ENCODE peak calls at places on chromosomes 4 and X, in six cellular contexts. One of them, this sample, is unnamed.

GRCh38 chr4:4415107-4415805 is 28.4 kb downstream of the NSG1 start:
- DNase-seq in endodermal cell: no peak
- DNase-seq in AG10803: no peak
- DNase-seq in AG04450: no peak
- DNase-seq in fibroblast of mammary gland: no peak
- DNase-seq in astrocyte of the spinal cord: no peak
- DNase-seq in this sample: no peak

GRCh38 chr4:189367832-189368231 is 572.8 kb upstream of the FRG1 start:
- DNase-seq in astrocyte of the spinal cord: no peak
- DNase-seq in AG04450: no peak
- DNase-seq in endodermal cell: no peak
- DNase-seq in fibroblast of mammary gland: no peak
- DNase-seq in AG10803: no peak
- DNase-seq in this sample: no peak

GRCh38 chr4:5588046-5588445 is 120.3 kb downstream of the EVC2 start:
- DNase-seq in endodermal cell: no peak
- DNase-seq in AG04450: no peak
- DNase-seq in astrocyte of the spinal cord: no peak
- DNase-seq in AG10803: no peak
- DNase-seq in fibroblast of mammary gland: no peak
- DNase-seq in this sample: no peak

GRCh38 chrX:110284159-110284558 is 33.7 kb downstream of the AMMECR1 start:
- DNase-seq in endodermal cell: no peak
- DNase-seq in astrocyte of the spinal cord: peak
- DNase-seq in AG04450: peak
- DNase-seq in fibroblast of mammary gland: peak
- DNase-seq in AG10803: peak
- DNase-seq in this sample: peak

GRCh38 chrX:131287556-131288179 is 1.4 kb downstream of the IGSF1 start:
- DNase-seq in astrocyte of the spinal cord: no peak
- DNase-seq in AG04450: no peak
- DNase-seq in fibroblast of mammary gland: no peak
- DNase-seq in AG10803: no peak
- DNase-seq in endodermal cell: no peak
- DNase-seq in this sample: no peak

GRCh38 chr4:8607603-8608481 is 15.3 kb downstream of the CPZ start:
- DNase-seq in astrocyte of the spinal cord: no peak
- DNase-seq in AG04450: no peak
- DNase-seq in endodermal cell: peak
- DNase-seq in AG10803: no peak
- DNase-seq in fibroblast of mammary gland: no peak
- DNase-seq in this sample: no peak

GRCh38 chr4:83890231-83890630 is 354.3 kb downstream of the GPAT3 start:
- DNase-seq in fibroblast of mammary gland: peak
- DNase-seq in astrocyte of the spinal cord: peak
- DNase-seq in endodermal cell: no peak
- DNase-seq in AG10803: peak
- DNase-seq in AG04450: no peak
- DNase-seq in this sample: peak

GRCh38 chrX:148609766-148610698 is 109.6 kb downstream of the AFF2 start:
- DNase-seq in AG04450: no peak
- DNase-seq in astrocyte of the spinal cord: no peak
- DNase-seq in AG10803: no peak
- DNase-seq in endodermal cell: peak
- DNase-seq in fibroblast of mammary gland: no peak
- DNase-seq in this sample: peak

GRCh38 chrX:105463483-105463882 is 243.0 kb upstream of the TEX13A start:
- DNase-seq in AG04450: no peak
- DNase-seq in fibroblast of mammary gland: peak
- DNase-seq in astrocyte of the spinal cord: no peak
- DNase-seq in AG10803: no peak
- DNase-seq in endodermal cell: no peak
- DNase-seq in this sample: peak

GRCh38 chr4:150037251-150037856 is 40.9 kb upstream of the DCLK2 start:
- DNase-seq in fibroblast of mammary gland: no peak
- DNase-seq in endodermal cell: no peak
- DNase-seq in astrocyte of the spinal cord: no peak
- DNase-seq in AG04450: no peak
- DNase-seq in AG10803: no peak
- DNase-seq in this sample: peak

DNA sequence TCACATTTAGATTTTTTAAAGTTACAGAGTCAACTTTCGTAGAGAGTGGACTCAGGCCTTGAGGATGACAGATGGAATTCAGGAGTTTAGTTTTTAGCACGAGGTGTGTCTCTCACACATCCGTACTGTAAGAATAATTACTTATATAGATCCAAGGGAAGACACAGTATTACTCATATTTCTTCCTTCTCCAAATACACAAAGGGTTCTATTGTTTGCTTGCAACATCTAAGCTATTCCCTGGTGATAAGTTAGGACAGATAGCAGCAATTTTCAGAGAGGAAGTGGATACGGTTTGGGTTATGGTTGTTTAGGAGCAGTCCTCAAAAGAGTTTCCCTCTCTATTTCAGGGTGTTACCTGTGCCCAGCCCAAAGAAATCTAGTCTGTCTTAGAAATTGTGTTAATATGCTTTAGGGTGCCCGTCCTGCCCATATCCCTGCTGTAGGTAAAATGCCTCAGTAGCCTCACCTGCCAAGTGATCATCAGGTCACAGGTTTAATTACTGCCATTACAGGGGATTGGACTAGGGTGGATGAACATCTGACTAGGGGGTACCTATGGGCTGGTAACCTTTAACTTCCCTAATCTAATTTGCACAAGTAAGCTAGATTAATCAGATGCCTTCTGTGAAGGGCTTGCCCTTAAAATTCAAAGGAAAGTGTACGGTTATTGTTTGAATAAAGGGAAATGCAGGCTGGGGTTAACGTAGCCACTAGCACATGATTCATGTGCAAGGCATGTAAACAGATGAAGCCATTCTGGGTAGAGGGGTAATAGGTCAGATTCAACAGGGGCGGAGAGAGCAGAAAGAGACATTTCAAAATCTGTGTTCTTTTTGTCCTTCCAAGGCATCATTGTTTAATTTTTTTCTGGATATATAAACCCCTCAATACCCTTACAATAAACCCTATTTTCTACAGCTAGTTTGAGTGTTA is 8.7 kb upstream of the PPP3CA start:
- DNase-seq in fibroblast of mammary gland: peak
- DNase-seq in endodermal cell: no peak
- DNase-seq in AG10803: peak
- DNase-seq in AG04450: peak
- DNase-seq in astrocyte of the spinal cord: peak
- DNase-seq in this sample: peak
- H3K4me3 ChIP-seq in fibroblast of mammary gland: no peak
- H3K4me3 ChIP-seq in endodermal cell: no peak
- H3K4me3 ChIP-seq in AG10803: no peak
- H3K4me3 ChIP-seq in AG04450: peak
- H3K4me3 ChIP-seq in astrocyte of the spinal cord: no peak
- H3K4me3 ChIP-seq in this sample: no peak

DNA sequence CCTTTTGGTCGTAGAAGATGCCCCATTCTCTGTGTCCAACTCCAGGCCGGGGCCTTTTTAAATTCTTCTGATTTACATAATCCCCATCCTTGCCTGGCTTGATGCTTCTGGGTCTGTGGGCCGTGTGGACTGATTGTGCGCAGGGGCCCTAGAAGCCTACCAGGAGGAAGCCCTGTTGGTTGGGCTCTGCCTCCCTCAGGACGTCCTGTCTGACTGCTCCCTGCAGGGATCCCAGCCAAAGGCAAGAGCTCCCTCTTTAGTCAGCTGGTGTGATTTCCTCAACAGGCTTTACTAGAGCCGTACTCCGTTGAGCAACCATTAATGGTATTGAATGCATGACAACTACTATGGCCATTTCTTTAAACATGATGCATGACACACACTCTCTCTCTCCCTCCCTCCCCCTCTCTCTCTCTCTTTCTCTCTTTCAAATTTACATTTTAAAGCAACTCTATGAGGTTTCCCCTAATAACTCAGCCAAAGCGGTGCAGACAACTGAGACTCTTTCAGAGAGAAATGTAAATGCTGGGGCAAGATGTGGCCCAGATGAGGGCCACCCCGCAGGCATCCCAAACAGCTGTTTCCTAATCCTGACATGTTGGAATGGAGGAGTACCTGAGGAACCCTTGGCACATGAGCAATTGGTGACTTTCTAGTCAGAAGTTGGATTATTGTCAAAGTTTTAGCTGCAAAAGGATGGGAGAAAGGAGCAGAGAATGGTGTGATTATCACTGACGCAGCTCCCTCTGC is 117.3 kb downstream of the DRD5 start:
- DNase-seq in endodermal cell: peak
- DNase-seq in AG04450: no peak
- DNase-seq in astrocyte of the spinal cord: no peak
- DNase-seq in fibroblast of mammary gland: peak
- DNase-seq in AG10803: peak
- DNase-seq in this sample: peak
- TF ChIP-seq CTCF in endodermal cell: peak
- TF ChIP-seq CTCF in AG04450: no peak
- TF ChIP-seq CTCF in astrocyte of the spinal cord: no peak
- TF ChIP-seq CTCF in fibroblast of mammary gland: no peak
- TF ChIP-seq CTCF in AG10803: peak
- TF ChIP-seq CTCF in this sample: peak

GRCh38 chr4:6991771-6992557 is 51.2 kb upstream of the TADA2B start:
- DNase-seq in AG10803: peak
- DNase-seq in endodermal cell: no peak
- DNase-seq in astrocyte of the spinal cord: peak
- DNase-seq in fibroblast of mammary gland: peak
- DNase-seq in AG04450: peak
- DNase-seq in this sample: peak
- H3K4me3 ChIP-seq in AG10803: no peak
- H3K4me3 ChIP-seq in endodermal cell: no peak
- H3K4me3 ChIP-seq in astrocyte of the spinal cord: no peak
- H3K4me3 ChIP-seq in fibroblast of mammary gland: peak
- H3K4me3 ChIP-seq in AG04450: no peak
- H3K4me3 ChIP-seq in this sample: no peak

DNA sequence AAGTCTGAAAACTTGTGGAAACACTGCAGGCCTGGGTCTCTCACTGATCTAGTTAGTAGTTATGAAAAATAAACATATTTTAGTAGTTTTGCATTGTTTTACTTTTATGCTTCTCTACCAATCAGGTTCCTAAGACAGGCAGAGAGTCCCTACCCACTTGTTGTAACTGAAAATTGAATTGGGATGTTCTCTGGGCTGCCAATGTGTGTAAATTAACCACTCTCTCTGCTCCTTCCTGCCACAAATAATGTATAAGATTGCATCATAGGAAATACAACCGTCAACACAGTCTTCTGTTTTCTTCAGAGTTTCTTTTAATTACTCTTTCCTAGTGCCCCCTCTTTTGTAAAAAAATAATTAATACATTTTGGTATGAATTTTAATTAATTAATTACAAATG is 677.3 kb downstream of the FSTL5 start:
- DNase-seq in AG10803: no peak
- DNase-seq in fibroblast of mammary gland: no peak
- DNase-seq in AG04450: no peak
- DNase-seq in endodermal cell: no peak
- DNase-seq in astrocyte of the spinal cord: no peak
- DNase-seq in this sample: no peak
- TF ChIP-seq CTCF in AG10803: no peak
- TF ChIP-seq CTCF in fibroblast of mammary gland: no peak
- TF ChIP-seq CTCF in AG04450: no peak
- TF ChIP-seq CTCF in endodermal cell: no peak
- TF ChIP-seq CTCF in astrocyte of the spinal cord: no peak
- TF ChIP-seq CTCF in this sample: no peak

GRCh38 chrX:117995378-117995777 is 121.2 kb downstream of the KLHL13 start:
- DNase-seq in fibroblast of mammary gland: no peak
- DNase-seq in AG04450: no peak
- DNase-seq in AG10803: no peak
- DNase-seq in endodermal cell: no peak
- DNase-seq in astrocyte of the spinal cord: no peak
- DNase-seq in this sample: peak
- H3K4me3 ChIP-seq in fibroblast of mammary gland: no peak
- H3K4me3 ChIP-seq in AG04450: no peak
- H3K4me3 ChIP-seq in AG10803: no peak
- H3K4me3 ChIP-seq in endodermal cell: no peak
- H3K4me3 ChIP-seq in astrocyte of the spinal cord: no peak
- H3K4me3 ChIP-seq in this sample: no peak

DNA sequence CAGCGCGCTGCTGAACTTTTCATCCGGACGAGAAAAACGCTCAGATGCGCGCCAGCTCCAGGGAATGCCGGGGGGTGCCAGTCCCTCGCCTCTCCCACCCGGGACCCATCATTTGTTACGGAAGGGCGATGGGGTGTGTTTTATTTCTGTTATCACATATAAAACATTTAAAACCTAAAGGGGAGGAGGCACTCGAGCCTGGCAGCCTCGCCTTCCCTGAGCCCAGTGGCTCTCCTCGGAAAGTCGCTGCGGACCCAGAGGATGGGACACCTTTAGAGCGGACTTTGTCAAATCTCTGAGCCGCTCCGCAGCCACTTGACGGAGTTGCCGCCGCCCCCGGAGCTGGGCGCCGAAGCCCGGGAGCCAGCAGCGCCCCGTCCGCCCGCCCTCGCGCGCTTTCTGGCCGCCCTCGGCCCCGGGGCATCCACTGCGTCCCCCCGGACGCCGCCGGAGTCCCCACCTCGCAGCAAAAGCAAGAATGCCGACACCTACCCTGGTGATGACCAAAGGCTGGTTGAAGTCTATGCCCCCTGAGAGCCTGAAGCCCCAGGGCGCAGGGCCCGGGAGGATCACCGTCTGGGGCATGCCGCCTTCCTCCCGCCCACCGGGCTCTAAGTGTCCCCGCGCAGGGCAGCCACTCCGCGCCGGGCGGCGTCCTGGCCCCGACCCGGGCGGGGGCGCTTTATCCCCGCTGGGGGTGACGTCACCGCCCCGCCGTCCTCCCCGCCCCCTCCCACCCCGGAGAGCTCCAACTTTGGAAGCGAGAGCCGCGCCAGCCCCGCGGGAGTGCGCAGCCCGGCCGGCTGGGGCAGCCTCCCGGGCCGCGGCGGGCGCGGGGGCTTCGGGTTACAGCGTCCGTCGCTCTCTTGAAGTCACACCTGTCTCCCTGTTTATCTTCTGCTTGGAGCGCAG is at the start of gene PDLIM3:
- DNase-seq in endodermal cell: peak
- DNase-seq in astrocyte of the spinal cord: peak
- DNase-seq in AG10803: no peak
- DNase-seq in fibroblast of mammary gland: no peak
- DNase-seq in AG04450: no peak
- DNase-seq in this sample: peak
- TF ChIP-seq CTCF in endodermal cell: no peak
- TF ChIP-seq CTCF in astrocyte of the spinal cord: no peak
- TF ChIP-seq CTCF in AG10803: no peak
- TF ChIP-seq CTCF in fibroblast of mammary gland: no peak
- TF ChIP-seq CTCF in AG04450: no peak
- TF ChIP-seq CTCF in this sample: no peak

DNA sequence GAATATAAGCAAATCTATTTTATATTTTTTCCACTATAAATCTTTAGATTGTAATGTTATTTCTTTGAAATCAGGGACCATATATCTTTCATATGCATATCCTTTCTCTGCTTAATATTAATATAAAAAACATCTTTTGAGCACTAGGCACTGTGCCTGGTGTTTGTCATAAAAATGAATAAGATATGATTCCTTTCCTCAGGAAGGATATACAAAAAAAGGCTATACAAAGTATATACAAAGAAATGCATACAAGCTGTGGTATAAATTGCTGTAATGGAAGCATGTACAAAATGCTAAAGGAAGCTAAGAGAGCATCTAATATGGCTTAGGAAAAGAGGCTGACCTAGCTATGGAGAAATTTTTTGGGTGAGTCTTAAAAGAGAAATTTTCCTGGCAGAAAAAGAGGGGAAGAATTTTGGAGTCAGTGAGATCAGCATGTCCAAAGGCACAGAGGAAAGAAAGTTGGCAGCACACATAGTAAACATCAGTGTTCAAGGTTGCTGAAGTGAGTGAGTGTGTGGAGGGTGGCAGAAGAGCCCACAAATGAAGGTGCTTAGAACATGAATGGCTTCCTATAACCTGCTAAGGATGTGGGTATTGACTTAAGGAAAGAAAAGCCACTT is 500.0 kb downstream of the SPRY1 start:
- DNase-seq in endodermal cell: no peak
- DNase-seq in AG10803: peak
- DNase-seq in fibroblast of mammary gland: peak
- DNase-seq in astrocyte of the spinal cord: no peak
- DNase-seq in AG04450: no peak
- DNase-seq in this sample: no peak
- H3K4me3 ChIP-seq in endodermal cell: no peak
- H3K4me3 ChIP-seq in AG10803: no peak
- H3K4me3 ChIP-seq in fibroblast of mammary gland: no peak
- H3K4me3 ChIP-seq in astrocyte of the spinal cord: no peak
- H3K4me3 ChIP-seq in AG04450: no peak
- H3K4me3 ChIP-seq in this sample: no peak